ENCODE peak calls at places on chromosomes 16 and 17, in seven cellular contexts. E is astrocyte of the spinal cord, R is tibial artery, W is AG04450, X is fibroblast of the aortic adventitia, B is BE2C, K is mesendoderm. N is an unnamed sample.

GRCh38 chr16:1870365-1871082 is 1.4 kb downstream of the MEIOB start:
- DNase-seq in R (no peak), E (peak; percentile 66), B (no peak), K (no peak), X (peak; percentile 45), W (peak; percentile 11), N (no peak)

GRCh38 chr16:21723532-21723931 is 59.8 kb downstream of the OTOA start:
- DNase-seq in W (no peak), R (no peak), K (no peak), E (no peak), B (no peak), X (no peak), N (no peak)

GRCh38 chr16:24035127-24035842 is 199.5 kb downstream of the PRKCB start:
- DNase-seq in R (no peak), X (no peak), E (no peak), W (no peak), K (no peak), B (no peak), N (no peak)

GRCh38 chr16:54588026-54588425 is 301.4 kb upstream of the IRX3 start:
- DNase-seq in K (no peak), B (no peak), X (no peak), E (no peak), R (no peak), W (no peak), N (no peak)

GRCh38 chr17:31803494-31804213 is 55.4 kb downstream of the COPRS start:
- DNase-seq in E (no peak), X (no peak), B (no peak), K (no peak), R (no peak), W (no peak), N (no peak)

GRCh38 chr17:81091774-81092517 is 57.0 kb downstream of the BAIAP2 start:
- DNase-seq in R (no peak), X (no peak), B (peak; percentile 68), W (no peak), K (no peak), E (no peak), N (no peak)

GRCh38 chr17:60610481-60610880 is 10.5 kb downstream of the PPM1D start:
- DNase-seq in E (no peak), W (no peak), K (no peak), R (no peak), B (no peak), X (peak; percentile 36), N (no peak)

GRCh38 chr16:3012828-3013420 is at the start of gene CLDN9:
- DNase-seq in R (no peak), W (no peak), K (peak; percentile 54), E (no peak), B (no peak), X (no peak), N (no peak)

GRCh38 chr17:72467841-72468653 is 347.2 kb downstream of the SOX9 start:
- DNase-seq in K (peak; percentile 66), X (peak; percentile 67), W (no peak), B (no peak), E (no peak), R (no peak), N (no peak)

GRCh38 chr16:88264641-88265285 is 118.0 kb upstream of the ZNF469 start:
- DNase-seq in E (peak; percentile 91), X (peak; percentile 91), B (peak; percentile 74), K (peak; percentile 86), R (peak; percentile 98), W (peak; percentile 70), N (peak; percentile 29)

GRCh38 chr17:14308965-14309879 is 8.3 kb downstream of the HS3ST3B1 start:
- DNase-seq in W (peak; percentile 78), K (peak; percentile 99), X (peak; percentile 91), R (peak; percentile 63), E (peak; percentile 97), B (peak; percentile 80), N (peak; percentile 92)

GRCh38 chr16:56270828-56271227 is 79.5 kb downstream of the GNAO1 start:
- DNase-seq in B (no peak), W (no peak), E (no peak), X (no peak), R (no peak), K (no peak), N (no peak)

GRCh38 chr16:25027781-25028180 is 12.6 kb upstream of the ARHGAP17 start:
- DNase-seq in K (no peak), R (no peak), B (no peak), X (no peak), E (no peak), W (no peak), N (no peak)

GRCh38 chr16:47045459-47045858 is 72.0 kb upstream of the DNAJA2 start:
- DNase-seq in B (no peak), X (peak; percentile 25), K (no peak), E (no peak), R (no peak), W (no peak), N (no peak)

GRCh38 chr16:66274335-66275110 is 92.0 kb upstream of the CDH5 start:
- DNase-seq in B (no peak), W (no peak), K (no peak), R (no peak), X (peak; percentile 55), E (peak; percentile 30), N (no peak)

GRCh38 chr17:17834974-17835373 is 1.8 kb downstream of the SREBF1 start:
- DNase-seq in W (no peak), K (no peak), E (no peak), X (no peak), B (no peak), R (no peak), N (no peak)

GRCh38 chr17:55303701-55304145 is 39.0 kb downstream of the HLF start:
- DNase-seq in B (peak; percentile 25), X (peak; percentile 51), K (no peak), R (no peak), W (no peak), E (no peak), N (no peak)

DNA sequence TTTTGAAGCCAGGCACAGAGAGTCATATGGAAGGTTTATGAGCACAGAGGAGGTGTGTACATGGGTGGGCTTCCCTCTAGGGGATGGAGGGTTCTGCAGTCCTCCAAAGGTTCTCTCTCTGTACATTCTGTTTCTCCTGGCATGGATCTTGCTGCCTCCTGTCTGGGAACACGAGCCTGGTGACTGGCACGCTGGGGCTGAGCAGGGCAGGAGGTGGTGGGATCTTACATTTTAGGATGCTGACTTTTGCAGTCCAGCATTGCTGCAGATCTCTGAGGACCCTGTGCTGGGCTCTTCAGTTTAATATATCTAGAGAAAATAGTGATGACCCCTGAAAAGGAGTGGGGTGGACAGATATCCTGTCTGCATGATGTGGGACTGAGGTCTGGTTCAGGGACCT is 23.0 kb downstream of the FOXL1 start:
- DNase-seq in X (no peak), E (no peak), B (no peak), W (no peak), R (no peak), K (no peak), N (no peak)
- H3K4me3 ChIP-seq in X (no peak overlapping the region), E (no peak overlapping the region), B (no peak overlapping the region), W (no peak overlapping the region), R (no peak overlapping the region), K (no peak overlapping the region), N (no peak overlapping the region)

DNA sequence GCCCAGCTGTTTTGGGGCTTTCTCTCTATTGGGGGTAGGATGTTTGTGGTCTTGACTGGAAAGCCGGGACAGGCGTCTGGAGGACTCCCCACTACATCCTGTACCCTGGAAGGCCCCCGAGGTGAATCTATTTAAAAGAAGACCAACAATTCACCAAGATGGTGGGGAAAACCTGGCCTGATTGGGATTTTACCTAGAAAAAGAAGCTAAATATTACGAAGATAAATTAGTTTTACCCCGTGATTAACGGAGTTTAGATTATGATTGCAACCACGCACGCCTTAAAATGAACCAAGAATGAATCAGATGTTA is 779 bp upstream of the CCDC102A start:
- DNase-seq in E (no peak), K (no peak), R (no peak), B (no peak), X (no peak), W (no peak), N (no peak)
- H3K4me3 ChIP-seq in E (peak overlapping the region; percentile 55), K (no peak overlapping the region), R (peak overlapping the region; percentile 78), B (no peak overlapping the region), X (peak overlapping the region; percentile 71), W (peak overlapping the region; percentile 63), N (peak overlapping the region; percentile 83)

GRCh38 chr16:49987381-49987780 is 37.6 kb upstream of the CNEP1R1 start:
- DNase-seq in K (no peak), X (no peak), R (no peak), W (no peak), B (no peak), E (no peak), N (no peak)

GRCh38 chr16:49986351-49987124 is 38.5 kb upstream of the CNEP1R1 start:
- DNase-seq in B (no peak), W (no peak), R (no peak), X (peak; percentile 75), E (peak; percentile 79), K (no peak), N (no peak)
- H3K4me3 ChIP-seq in B (no peak overlapping the region), W (peak overlapping the region; percentile 2), R (peak overlapping the region; percentile 39), X (peak overlapping the region; percentile 37), E (peak overlapping the region; percentile 10), K (no peak overlapping the region), N (no peak overlapping the region)

GRCh38 chr16:6558661-6559060 is 774.0 kb upstream of the RBFOX1 start:
- DNase-seq in B (no peak), E (no peak), X (no peak), W (no peak), R (no peak), K (peak; percentile 68), N (no peak)

GRCh38 chr16:6562985-6563384 is 769.7 kb upstream of the RBFOX1 start:
- DNase-seq in K (no peak), X (no peak), E (no peak), B (no peak), R (no peak), W (no peak), N (no peak)

GRCh38 chr16:6558133-6558532 is 774.5 kb upstream of the RBFOX1 start:
- DNase-seq in X (no peak), W (no peak), R (no peak), E (no peak), B (no peak), K (peak; percentile 79), N (no peak)
- H3K4me3 ChIP-seq in X (no peak overlapping the region), W (no peak overlapping the region), R (no peak overlapping the region), E (no peak overlapping the region), B (no peak overlapping the region), K (no peak overlapping the region), N (no peak overlapping the region)

GRCh38 chr17:74040291-74040690 is 163.2 kb upstream of the RPL38 start:
- DNase-seq in X (no peak), E (no peak), B (no peak), R (no peak), W (no peak), K (no peak), N (no peak)
- H3K4me3 ChIP-seq in X (no peak overlapping the region), E (no peak overlapping the region), B (no peak overlapping the region), R (no peak overlapping the region), W (no peak overlapping the region), K (no peak overlapping the region), N (no peak overlapping the region)

GRCh38 chr17:77036841-77037381 is 103.9 kb upstream of the SEC14L1 start:
- DNase-seq in E (peak; percentile 17), B (peak; percentile 64), K (no peak), R (no peak), W (no peak), X (peak; percentile 6), N (no peak)
- H3K4me3 ChIP-seq in E (no peak overlapping the region), B (peak overlapping the region; percentile 53), K (no peak overlapping the region), R (no peak overlapping the region), W (no peak overlapping the region), X (no peak overlapping the region), N (no peak overlapping the region)